ENCODE peak calls at places on chromosomes 7 and 10, in seven cellular contexts. M is uterus; C is neuronal stem cell; V is fibroblast of lung; O is neural progenitor cell; Z is CD4-positive, CD25-positive, alpha-beta regulatory T cell; Y is psoas muscle. Q is an unnamed sample.
A peak's percentile ranks its signal among the peaks of the same experiment; 100 is the strongest.

GRCh38 chr7:149196151-149196704 is 882 bp downstream of the ZNF282 start:
- DNase-seq in O (peak; percentile 28), V (no peak), Y (no peak), C (no peak), M (no peak), Z (peak; percentile 34), Q (no peak)

GRCh38 chr7:5243295-5243694 is 39.4 kb upstream of the SLC29A4 start:
- DNase-seq in O (no peak), Y (no peak), V (no peak), M (no peak), C (no peak), Z (no peak), Q (no peak)

GRCh38 chr10:103476046-103476768 is 2.8 kb downstream of the CALHM3 start:
- DNase-seq in M (no peak), Y (no peak), C (no peak), Z (peak; percentile 43), O (peak; percentile 72), V (no peak), Q (no peak)

GRCh38 chr10:97889461-97890265 is 40.0 kb downstream of the GOLGA7B start:
- DNase-seq in M (no peak), V (peak; percentile 77), Z (peak; percentile 13), O (no peak), C (no peak), Y (no peak), Q (no peak)

GRCh38 chr10:130203626-130204025 is 67.4 kb downstream of the GLRX3 start:
- DNase-seq in Y (no peak), Z (no peak), O (no peak), C (no peak), M (no peak), V (no peak), Q (no peak)

GRCh38 chr10:29948971-29949370 is 110.4 kb downstream of the JCAD start:
- DNase-seq in V (no peak), M (no peak), O (no peak), Y (no peak), C (no peak), Z (no peak), Q (peak; percentile 73)

GRCh38 chr10:122344741-122345258 is 29.7 kb upstream of the PLEKHA1 start:
- DNase-seq in V (peak; percentile 51), M (no peak), Z (no peak), Y (no peak), C (no peak), O (no peak), Q (no peak)

GRCh38 chr10:4733150-4733842 is 92.7 kb upstream of the AKR1E2 start:
- DNase-seq in Z (no peak), O (no peak), V (no peak), M (no peak), Y (no peak), C (no peak), Q (peak; percentile 86)

GRCh38 chr7:94352854-94353253 is 41.8 kb upstream of the COL1A2 start:
- DNase-seq in V (no peak), Z (no peak), C (no peak), Y (no peak), M (no peak), O (no peak), Q (no peak)

GRCh38 chr10:132461683-132462231 is 64.8 kb downstream of the PWWP2B start:
- DNase-seq in V (no peak), Y (peak; percentile 13), O (no peak), M (no peak), C (no peak), Z (no peak), Q (no peak)

GRCh38 chr7:85103352-85103751 is 83.5 kb downstream of the SEMA3D start:
- DNase-seq in M (peak; percentile 24), C (no peak), Z (no peak), V (peak; percentile 25), Y (no peak), O (no peak), Q (no peak)

GRCh38 chr10:70404906-70405824 is 1.2 kb downstream of the EIF4EBP2 start:
- DNase-seq in O (peak; percentile 63), V (peak; percentile 97), C (no peak), Y (peak; percentile 79), M (peak; percentile 93), Z (peak; percentile 79), Q (peak; percentile 59)

GRCh38 chr10:78432582-78432981 is 398.9 kb downstream of the RPS24 start:
- DNase-seq in O (peak; percentile 32), M (no peak), Y (no peak), V (no peak), Z (no peak), C (no peak), Q (no peak)

GRCh38 chr7:1343551-1343950 is 110.9 kb downstream of the UNCX start:
- DNase-seq in C (no peak), O (no peak), M (no peak), V (no peak), Z (no peak), Y (no peak), Q (no peak)
- H3K27me3 ChIP-seq in C (no peaks in the 10 kb centered on the region), O (no peaks in the 10 kb centered on the region), M (no peaks in the 10 kb centered on the region), V (no peaks in the 10 kb centered on the region), Z (no peaks in the 10 kb centered on the region), Y (no peaks in the 10 kb centered on the region), Q (peaks cover 55% of the 10 kb centered on the region)

GRCh38 chr10:3467052-3467906 is 294.7 kb upstream of the PITRM1 start:
- DNase-seq in C (no peak), Z (no peak), Y (peak; percentile 84), O (peak; percentile 32), M (peak; percentile 81), V (peak; percentile 99), Q (peak; percentile 83)
- H3K4me3 ChIP-seq in C (no peak overlapping the region), Z (peak overlapping the region; percentile 30), Y (peak overlapping the region; percentile 60), O (no peak overlapping the region), M (peak overlapping the region; percentile 5), V (peak overlapping the region; percentile 36), Q (peak overlapping the region; percentile 56)

GRCh38 chr7:129169705-129170319 is 18.6 kb upstream of the SMO start:
- DNase-seq in C (no peak), M (no peak), V (no peak), Z (peak; percentile 22), O (peak; percentile 45), Y (no peak), Q (no peak)
- H3K27ac ChIP-seq in C (no peak overlapping the region), M (no peak overlapping the region), V (no peak overlapping the region), Z (no peak overlapping the region), O (no peak overlapping the region), Y (no peak overlapping the region), Q (no peak overlapping the region)

GRCh38 chr7:151246161-151247015 is 2.1 kb downstream of the SMARCD3 start:
- DNase-seq in M (no peak), V (no peak), C (no peak), Z (no peak), Y (no peak), O (peak; percentile 36), Q (no peak)
- H3K27me3 ChIP-seq in M (no peaks in the 10 kb centered on the region), V (no peaks in the 10 kb centered on the region), C (peaks cover 29% of the 10 kb centered on the region), Z (peaks cover 20% of the 10 kb centered on the region), Y (no peaks in the 10 kb centered on the region), O (peaks cover 71% of the 10 kb centered on the region), Q (no peaks in the 10 kb centered on the region)